ENCODE peak calls at places on chromosomes 6 and 20, in seven cellular contexts. O is tibial nerve; N is CD8-positive, alpha-beta T cell; J is fibroblast of lung; Y is GM23248; H is HAP-1; L is body of pancreas. M is an unnamed sample.

GRCh38 chr6:51352506-51353029 is 533.9 kb downstream of the TFAP2B start:
- DNase-seq in O (no peak), N (no peak), J (no peak), Y (no peak), H (no peak), L (no peak), M (no peak)

GRCh38 chr6:55882731-55883595 is 7.6 kb upstream of the BMP5 start:
- DNase-seq in O (peak; percentile 38), N (no peak), J (peak; percentile 87), Y (peak; percentile 60), H (no peak), L (peak; percentile 11), M (no peak)

GRCh38 chr6:114151070-114151685 is 180.2 kb upstream of the HDAC2 start:
- DNase-seq in O (no peak), N (no peak), J (no peak), Y (no peak), H (no peak), L (no peak), M (no peak)

GRCh38 chr6:19988555-19988954 is 151.4 kb downstream of the ID4 start:
- DNase-seq in O (no peak), N (no peak), J (peak; percentile 10), Y (peak; percentile 52), H (peak; percentile 9), L (no peak), M (peak; percentile 24)

GRCh38 chr6:42502990-42503389 is 51.3 kb upstream of the TRERF1 start:
- DNase-seq in O (no peak), N (no peak), J (no peak), Y (no peak), H (no peak), L (no peak), M (no peak)

GRCh38 chr6:56193846-56194245 is 53.5 kb downstream of the COL21A1 start:
- DNase-seq in O (no peak), N (no peak), J (peak; percentile 55), Y (peak; percentile 24), H (no peak), L (no peak), M (peak; percentile 27)

GRCh38 chr20:25018841-25019240 is 26.3 kb upstream of the APMAP start:
- DNase-seq in O (no peak), N (no peak), J (no peak), Y (no peak), H (no peak), L (no peak), M (no peak)

GRCh38 chr20:58719258-58719657 is 26.7 kb downstream of the NPEPL1 start:
- DNase-seq in O (no peak), N (no peak), J (no peak), Y (no peak), H (no peak), L (no peak), M (no peak)

GRCh38 chr6:150069707-150070106 is 786 bp upstream of the ULBP3 start:
- DNase-seq in O (no peak), N (no peak), J (peak; percentile 21), Y (no peak), H (no peak), L (peak; percentile 78), M (no peak)

GRCh38 chr6:35492664-35493284 is 4.1 kb downstream of the TEAD3 start:
- DNase-seq in O (no peak), N (no peak), J (no peak), Y (no peak), H (no peak), L (no peak), M (no peak)

DNA sequence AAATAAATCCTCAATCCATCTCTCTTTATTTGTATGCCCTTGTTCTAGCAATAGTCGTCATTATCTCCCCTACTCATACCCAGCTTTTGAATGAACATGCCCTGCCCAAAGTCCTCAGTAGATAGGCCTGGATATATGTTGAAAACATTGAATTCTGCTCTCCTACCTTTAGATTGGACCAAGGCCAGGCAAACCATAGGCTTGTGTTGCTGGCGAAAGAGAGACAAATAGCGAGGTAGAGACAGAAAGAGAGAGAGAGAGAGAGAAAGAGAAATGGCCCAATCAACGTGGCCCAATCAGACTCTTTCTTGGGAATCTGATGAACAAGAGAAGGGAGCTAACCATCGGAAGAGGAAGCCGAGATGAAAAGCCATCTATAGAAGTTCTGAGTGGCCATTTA is 45.2 kb downstream of the NEDD9 start:
- DNase-seq in O (no peak), N (no peak), J (no peak), Y (no peak), H (no peak), L (no peak), M (no peak)
- H3K4me1 ChIP-seq in O (no peaks in the 10 kb centered on the region), N (no peaks in the 10 kb centered on the region), J (no peaks in the 10 kb centered on the region), Y (peaks cover 8% of the 10 kb centered on the region), H (no peaks in the 10 kb centered on the region), L (peaks cover 17% of the 10 kb centered on the region), M (peaks cover 9% of the 10 kb centered on the region)

DNA sequence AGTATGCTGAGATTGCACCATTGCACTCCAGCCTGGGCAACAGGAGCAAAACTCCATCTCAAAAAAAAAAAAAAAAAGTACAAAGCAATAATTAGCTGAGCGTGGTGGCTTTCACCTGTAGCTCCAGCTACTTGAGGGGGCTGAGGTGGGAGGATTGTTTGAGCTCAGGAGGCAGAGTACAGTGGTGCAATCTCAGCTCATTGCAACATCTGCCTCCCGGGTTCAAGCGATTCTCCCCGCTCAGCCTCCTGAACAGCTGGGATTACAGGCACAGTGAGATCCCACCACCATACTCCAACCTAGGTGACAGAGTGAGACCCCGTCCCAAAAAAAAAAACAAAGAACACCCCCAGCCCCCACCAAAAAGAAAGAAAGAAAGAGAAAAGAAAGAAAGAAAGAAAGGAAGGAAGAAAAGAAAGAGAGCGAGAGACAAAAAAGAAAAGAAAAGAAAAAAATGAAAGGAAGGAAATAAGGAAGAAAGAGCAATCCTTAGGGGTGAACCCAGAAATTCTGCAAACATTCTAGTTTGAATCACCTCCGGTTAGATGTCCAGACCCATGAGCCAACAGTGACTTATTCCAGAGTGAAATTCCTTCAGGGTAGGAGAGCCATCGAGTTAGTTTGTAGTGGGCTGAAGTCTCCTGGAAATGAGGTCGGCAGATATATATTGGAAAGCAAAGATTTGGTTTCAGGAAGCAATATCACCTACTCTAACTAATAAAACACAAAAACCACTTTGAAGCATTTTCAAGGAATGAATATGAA is 3.2 kb upstream of the RIPOR3 start:
- DNase-seq in O (no peak), N (no peak), J (no peak), Y (peak; percentile 85), H (no peak), L (no peak), M (no peak)
- H3K4me3 ChIP-seq in O (no peak overlapping the region), N (no peak overlapping the region), J (no peak overlapping the region), Y (peak overlapping the region; percentile 58), H (no peak overlapping the region), L (no peak overlapping the region), M (no peak overlapping the region)

DNA sequence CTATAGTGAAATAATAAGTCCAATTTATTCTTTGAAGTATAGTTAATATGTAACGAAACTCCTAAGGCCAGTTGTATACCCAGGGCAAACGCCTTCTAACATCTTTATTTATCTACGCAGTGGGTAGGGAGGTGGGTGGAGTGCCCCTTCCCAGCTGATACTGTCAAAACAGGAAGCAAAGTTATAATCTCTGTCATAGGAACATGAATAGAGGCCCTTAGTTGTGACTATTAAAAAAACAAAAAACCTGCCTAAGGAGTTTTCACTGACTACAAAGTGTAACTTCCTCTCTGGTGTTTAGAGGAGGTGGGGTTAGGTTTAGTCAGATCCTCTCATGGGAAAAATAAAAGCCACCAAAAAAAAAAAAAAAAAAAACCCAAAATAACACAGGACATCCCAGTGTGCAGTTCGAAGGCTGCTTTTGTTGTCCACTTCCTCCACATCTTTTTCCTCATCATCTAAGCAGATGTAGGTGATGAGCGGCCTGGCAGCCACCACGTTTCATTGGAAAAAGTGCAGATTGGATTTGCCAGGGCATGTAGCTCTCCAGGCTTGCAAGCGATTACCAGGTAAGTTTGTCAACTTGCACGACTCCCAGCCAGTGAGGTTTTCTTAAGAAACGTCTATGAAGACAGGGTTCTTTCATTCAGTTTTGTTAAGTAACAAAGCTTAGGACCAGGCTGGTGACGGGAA is 58.7 kb downstream of the UTRN start:
- DNase-seq in O (no peak), N (peak; percentile 66), J (no peak), Y (no peak), H (no peak), L (peak; percentile 53), M (no peak)
- H3K4me1 ChIP-seq in O (peaks cover 46% of the 10 kb centered on the region), N (peaks cover 49% of the 10 kb centered on the region), J (peaks cover 3% of the 10 kb centered on the region), Y (peaks cover 43% of the 10 kb centered on the region), H (peaks cover 10% of the 10 kb centered on the region), L (peaks cover 65% of the 10 kb centered on the region), M (peaks cover 3% of the 10 kb centered on the region)

GRCh38 chr6:109002100-109002697 is 92.4 kb downstream of the SESN1 start:
- DNase-seq in O (peak; percentile 55), N (no peak), J (peak; percentile 69), Y (peak; percentile 88), H (no peak), L (peak; percentile 63), M (no peak)

GRCh38 chr6:109000289-109000688 is 94.4 kb downstream of the SESN1 start:
- DNase-seq in O (no peak), N (no peak), J (no peak), Y (no peak), H (no peak), L (no peak), M (peak; percentile 46)

GRCh38 chr6:109001554-109001953 is 93.1 kb downstream of the SESN1 start:
- DNase-seq in O (no peak), N (no peak), J (no peak), Y (no peak), H (no peak), L (no peak), M (peak; percentile 16)

GRCh38 chr6:108999428-108999827 is 95.2 kb downstream of the SESN1 start:
- DNase-seq in O (no peak), N (no peak), J (no peak), Y (no peak), H (no peak), L (no peak), M (no peak)

DNA sequence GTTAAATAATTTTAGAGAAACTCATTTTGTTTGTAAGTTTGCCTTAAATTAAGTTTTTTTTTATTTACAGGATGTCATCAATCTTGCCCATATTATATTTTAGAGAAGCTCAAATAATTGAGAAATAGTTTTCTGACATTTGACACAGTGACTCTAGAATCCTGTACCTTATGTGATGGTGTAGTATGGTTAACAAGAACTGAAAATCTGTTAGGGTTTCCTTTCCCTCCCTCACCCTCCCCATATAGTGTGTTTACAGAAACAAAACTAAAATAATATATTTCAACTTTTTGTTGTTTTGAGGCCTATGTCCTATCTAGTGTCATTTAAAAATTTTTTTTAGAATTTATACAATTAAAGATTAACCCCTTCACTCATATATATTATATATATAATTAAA is 91.8 kb downstream of the SESN1 start:
- DNase-seq in O (no peak), N (no peak), J (no peak), Y (no peak), H (no peak), L (no peak), M (no peak)
- H3K4me3 ChIP-seq in O (peak overlapping the region; percentile 13), N (no peak overlapping the region), J (no peak overlapping the region), Y (no peak overlapping the region), H (no peak overlapping the region), L (no peak overlapping the region), M (no peak overlapping the region)

GRCh38 chr20:63945031-63945658 is 11.1 kb downstream of the UCKL1 start:
- DNase-seq in O (no peak), N (peak; percentile 16), J (no peak), Y (no peak), H (no peak), L (no peak), M (no peak)
- H3K4me1 ChIP-seq in O (peaks cover 27% of the 10 kb centered on the region), N (peaks cover 49% of the 10 kb centered on the region), J (peaks cover 16% of the 10 kb centered on the region), Y (peaks cover 8% of the 10 kb centered on the region), H (peaks cover 11% of the 10 kb centered on the region), L (peaks cover 33% of the 10 kb centered on the region), M (peaks cover 10% of the 10 kb centered on the region)